ENCODE peak calls at places on chromosomes 16 and 17, in four cellular contexts. O is effector memory CD8-positive, alpha-beta T cell; A is HTR-8/SVneo; J is HFF-Myc. S is an unnamed sample.

GRCh38 chr16:67661101-67661661 is 421 bp downstream of the PARD6A start:
- DNase-seq in O (no peak), A (no peak), J (no peak), S (no peak)

GRCh38 chr17:4944163-4944553 is 4.1 kb downstream of the RNF167 start:
- DNase-seq in O (no peak), A (no peak), J (no peak), S (peak; percentile 36)

GRCh38 chr17:63039899-63040602 is 74.0 kb downstream of the TANC2 start:
- DNase-seq in O (no peak), A (peak; percentile 22), J (peak; percentile 20), S (no peak)

GRCh38 chr17:2042355-2042929 is 620 bp downstream of the OVCA2 start:
- DNase-seq in O (no peak), A (no peak), J (no peak), S (no peak)

GRCh38 chr17:69046130-69046807 is 14.5 kb downstream of the ABCA9 start:
- DNase-seq in O (no peak), A (no peak), J (no peak), S (no peak)

GRCh38 chr17:45294506-45294905 is 22.3 kb downstream of the MAP3K14 start:
- DNase-seq in O (no peak), A (peak; percentile 62), J (no peak), S (no peak)

GRCh38 chr17:39294060-39294459 is 68.3 kb upstream of the STAC2 start:
- DNase-seq in O (no peak), A (no peak), J (no peak), S (no peak)

GRCh38 chr17:38914741-38915638 is 10.4 kb upstream of the LASP1NB start:
- DNase-seq in O (no peak), A (no peak), J (no peak), S (no peak)

GRCh38 chr16:14562691-14563491 is 67.2 kb downstream of the PARN start:
- DNase-seq in O (no peak), A (no peak), J (no peak), S (no peak)

GRCh38 chr16:72739577-72739976 is 308.4 kb downstream of the ZFHX3 start:
- DNase-seq in O (no peak), A (peak; percentile 15), J (no peak), S (no peak)

GRCh38 chr16:57383276-57384247 is 11.3 kb downstream of the CX3CL1 start:
- DNase-seq in O (no peak), A (peak; percentile 65), J (no peak), S (no peak)

GRCh38 chr17:82815790-82816305 is 24.0 kb downstream of the ZNF750 start:
- DNase-seq in O (no peak), A (no peak), J (no peak), S (no peak)

GRCh38 chr17:71995570-71995969 is 125.2 kb upstream of the SOX9 start:
- DNase-seq in O (no peak), A (peak; percentile 15), J (no peak), S (no peak)

GRCh38 chr17:13374203-13375143 is 227.3 kb downstream of the HS3ST3A1 start:
- DNase-seq in O (no peak), A (no peak), J (no peak), S (no peak)

GRCh38 chr17:63774982-63775290 is 966 bp downstream of the DDX42 start:
- DNase-seq in O (no peak), A (no peak), J (no peak), S (no peak)

GRCh38 chr17:77445908-77446535 is 305.3 kb downstream of the SEC14L1 start:
- DNase-seq in O (peak; percentile 58), A (no peak), J (no peak), S (peak; percentile 57)

GRCh38 chr17:77649717-77650211 is 308.7 kb upstream of the TNRC6C start:
- DNase-seq in O (no peak), A (no peak), J (peak; percentile 10), S (no peak)

GRCh38 chr17:48795444-48796162 is 21.4 kb downstream of the TTLL6 start:
- DNase-seq in O (no peak), A (peak; percentile 71), J (peak; percentile 21), S (no peak)

GRCh38 chr17:41547378-41547841 is 19.3 kb upstream of the KRT19 start:
- DNase-seq in O (no peak), A (no peak), J (no peak), S (no peak)

GRCh38 chr17:8846768-8847211 is 20.7 kb downstream of the PIK3R6 start:
- DNase-seq in O (no peak), A (peak; percentile 65), J (peak; percentile 53), S (no peak)

GRCh38 chr17:80892019-80892855 is 99.4 kb upstream of the CHMP6 start:
- DNase-seq in O (peak; percentile 76), A (peak; percentile 97), J (peak; percentile 91), S (peak; percentile 70)

GRCh38 chr16:4094138-4094773 is 22.0 kb downstream of the ADCY9 start:
- DNase-seq in O (no peak), A (no peak), J (no peak), S (no peak)

GRCh38 chr17:40452074-40452787 is 9.0 kb downstream of the IGFBP4 start:
- DNase-seq in O (no peak), A (no peak), J (no peak), S (no peak)

GRCh38 chr17:39547713-39548478 is 59.8 kb downstream of the NEUROD2 start:
- DNase-seq in O (peak; percentile 72), A (peak; percentile 84), J (peak; percentile 6), S (peak; percentile 73)

GRCh38 chr16:88857728-88858339 is 907 bp downstream of the TRAPPC2L start:
- DNase-seq in O (peak; percentile 65), A (peak; percentile 75), J (peak; percentile 37), S (peak; percentile 61)

GRCh38 chr17:60224064-60224463 is 74.3 kb downstream of the CA4 start:
- DNase-seq in O (no peak), A (no peak), J (no peak), S (no peak)

GRCh38 chr17:40850287-40850972 is 16.6 kb downstream of the KRT12 start:
- DNase-seq in O (no peak), A (no peak), J (no peak), S (no peak)

GRCh38 chr16:30491744-30492308 is 19.3 kb downstream of the ITGAL start:
- DNase-seq in O (no peak), A (peak; percentile 91), J (peak; percentile 82), S (no peak)

GRCh38 chr17:27530791-27531391 is 74.6 kb downstream of the KSR1 start:
- DNase-seq in O (no peak), A (no peak), J (no peak), S (no peak)

GRCh38 chr17:57001541-57001940 is 23.6 kb downstream of the SCPEP1 start:
- DNase-seq in O (no peak), A (no peak), J (no peak), S (no peak)

GRCh38 chr17:59825533-59826316 is 67.0 kb downstream of the TUBD1 start:
- DNase-seq in O (no peak), A (no peak), J (peak; percentile 76), S (no peak)

GRCh38 chr17:77096570-77097214 is 44.1 kb upstream of the SEC14L1 start:
- DNase-seq in O (no peak), A (peak; percentile 59), J (no peak), S (no peak)

S was measured in T-cell.